ENCODE peak calls at places on chromosomes 16 and 17, in nine cellular contexts. One of them, this sample, is unnamed.

GRCh38 chr16:69565611-69566436 is at the start of gene NFAT5:
- DNase-seq in heart right ventricle: peak; percentile 88
- DNase-seq in cardiac muscle cell: peak; percentile 95
- DNase-seq in stomach: peak; percentile 92
- DNase-seq in AG04450: peak; percentile 41
- DNase-seq in right atrium auricular region: peak; percentile 89
- DNase-seq in left ventricle myocardium inferior: peak; percentile 89
- DNase-seq in fibroblast of lung: peak; percentile 80
- DNase-seq in neuronal stem cell: peak; percentile 95
- DNase-seq in this sample: peak; percentile 89

GRCh38 chr17:69961488-69962145 is 113.4 kb upstream of the KCNJ16 start:
- DNase-seq in heart right ventricle: no peak
- DNase-seq in cardiac muscle cell: no peak
- DNase-seq in stomach: peak; percentile 26
- DNase-seq in AG04450: peak; percentile 67
- DNase-seq in right atrium auricular region: no peak
- DNase-seq in left ventricle myocardium inferior: no peak
- DNase-seq in fibroblast of lung: no peak
- DNase-seq in neuronal stem cell: no peak
- DNase-seq in this sample: no peak

GRCh38 chr17:29237476-29238132 is 9.1 kb upstream of the CRYBA1 start:
- DNase-seq in heart right ventricle: no peak
- DNase-seq in cardiac muscle cell: no peak
- DNase-seq in stomach: no peak
- DNase-seq in AG04450: no peak
- DNase-seq in right atrium auricular region: no peak
- DNase-seq in left ventricle myocardium inferior: no peak
- DNase-seq in fibroblast of lung: peak; percentile 75
- DNase-seq in neuronal stem cell: no peak
- DNase-seq in this sample: no peak

GRCh38 chr17:80006339-80006720 is 29.3 kb downstream of the TBC1D16 start:
- DNase-seq in heart right ventricle: no peak
- DNase-seq in cardiac muscle cell: no peak
- DNase-seq in stomach: no peak
- DNase-seq in AG04450: no peak
- DNase-seq in right atrium auricular region: no peak
- DNase-seq in left ventricle myocardium inferior: no peak
- DNase-seq in fibroblast of lung: no peak
- DNase-seq in neuronal stem cell: no peak
- DNase-seq in this sample: peak; percentile 28

GRCh38 chr16:22694887-22695382 is 119.0 kb upstream of the HS3ST2 start:
- DNase-seq in heart right ventricle: no peak
- DNase-seq in cardiac muscle cell: no peak
- DNase-seq in stomach: no peak
- DNase-seq in AG04450: peak; percentile 61
- DNase-seq in right atrium auricular region: no peak
- DNase-seq in left ventricle myocardium inferior: no peak
- DNase-seq in fibroblast of lung: peak; percentile 92
- DNase-seq in neuronal stem cell: no peak
- DNase-seq in this sample: no peak

GRCh38 chr16:65704866-65705265 is 583.0 kb upstream of the CDH11 start:
- DNase-seq in heart right ventricle: no peak
- DNase-seq in cardiac muscle cell: peak; percentile 19
- DNase-seq in stomach: no peak
- DNase-seq in AG04450: no peak
- DNase-seq in right atrium auricular region: no peak
- DNase-seq in left ventricle myocardium inferior: no peak
- DNase-seq in fibroblast of lung: no peak
- DNase-seq in neuronal stem cell: no peak
- DNase-seq in this sample: no peak

GRCh38 chr16:84816485-84816884 is 3.3 kb upstream of the CRISPLD2 start:
- DNase-seq in heart right ventricle: no peak
- DNase-seq in cardiac muscle cell: no peak
- DNase-seq in stomach: no peak
- DNase-seq in AG04450: no peak
- DNase-seq in right atrium auricular region: no peak
- DNase-seq in left ventricle myocardium inferior: no peak
- DNase-seq in fibroblast of lung: no peak
- DNase-seq in neuronal stem cell: no peak
- DNase-seq in this sample: no peak

GRCh38 chr16:30901201-30902069 is 5.0 kb downstream of the CTF1 start:
- DNase-seq in heart right ventricle: no peak
- DNase-seq in cardiac muscle cell: no peak
- DNase-seq in stomach: no peak
- DNase-seq in AG04450: no peak
- DNase-seq in right atrium auricular region: no peak
- DNase-seq in left ventricle myocardium inferior: no peak
- DNase-seq in fibroblast of lung: no peak
- DNase-seq in neuronal stem cell: no peak
- DNase-seq in this sample: no peak

GRCh38 chr16:1676661-1677060 is 1.4 kb upstream of the JPT2 start:
- DNase-seq in heart right ventricle: no peak
- DNase-seq in cardiac muscle cell: no peak
- DNase-seq in stomach: no peak
- DNase-seq in AG04450: no peak
- DNase-seq in right atrium auricular region: no peak
- DNase-seq in left ventricle myocardium inferior: no peak
- DNase-seq in fibroblast of lung: no peak
- DNase-seq in neuronal stem cell: no peak
- DNase-seq in this sample: no peak

DNA sequence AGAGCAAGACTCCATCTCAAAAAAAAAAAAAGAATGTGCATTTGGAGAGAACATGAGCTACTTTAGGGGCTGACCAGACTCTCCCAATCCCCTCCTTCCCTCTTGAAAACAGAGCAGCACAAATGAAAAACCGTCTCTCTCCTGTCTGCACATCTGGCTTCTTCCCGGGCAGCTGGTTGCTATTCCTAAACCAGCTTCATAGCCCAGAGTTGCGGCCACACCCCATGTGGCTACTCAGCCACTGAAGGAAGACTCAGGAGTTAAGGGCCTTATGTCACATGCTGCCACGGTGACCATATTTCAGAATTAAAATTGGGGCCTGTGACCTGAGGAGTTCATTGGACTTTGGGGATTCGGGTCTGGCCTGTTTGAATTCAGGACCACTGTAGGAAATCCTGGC is 48.3 kb downstream of the KATNIP start:
- DNase-seq in heart right ventricle: no peak
- DNase-seq in cardiac muscle cell: no peak
- DNase-seq in stomach: no peak
- DNase-seq in AG04450: no peak
- DNase-seq in right atrium auricular region: no peak
- DNase-seq in left ventricle myocardium inferior: no peak
- DNase-seq in fibroblast of lung: no peak
- DNase-seq in neuronal stem cell: no peak
- DNase-seq in this sample: no peak
- H3K27ac ChIP-seq in heart right ventricle: no peak overlapping the region
- H3K27ac ChIP-seq in cardiac muscle cell: no peak overlapping the region
- H3K27ac ChIP-seq in stomach: no peak overlapping the region
- H3K27ac ChIP-seq in AG04450: no peak overlapping the region
- H3K27ac ChIP-seq in right atrium auricular region: no peak overlapping the region
- H3K27ac ChIP-seq in left ventricle myocardium inferior: no peak overlapping the region
- H3K27ac ChIP-seq in fibroblast of lung: no peak overlapping the region
- H3K27ac ChIP-seq in neuronal stem cell: no peak overlapping the region
- H3K27ac ChIP-seq in this sample: no peak overlapping the region

GRCh38 chr17:76077582-76078110 is 1.3 kb upstream of the ZACN start:
- DNase-seq in heart right ventricle: no peak
- DNase-seq in cardiac muscle cell: no peak
- DNase-seq in stomach: no peak
- DNase-seq in AG04450: no peak
- DNase-seq in right atrium auricular region: no peak
- DNase-seq in left ventricle myocardium inferior: no peak
- DNase-seq in fibroblast of lung: no peak
- DNase-seq in neuronal stem cell: no peak
- DNase-seq in this sample: no peak
- H3K27ac ChIP-seq in heart right ventricle: no peak overlapping the region
- H3K27ac ChIP-seq in cardiac muscle cell: no peak overlapping the region
- H3K27ac ChIP-seq in stomach: no peak overlapping the region
- H3K27ac ChIP-seq in AG04450: no peak overlapping the region
- H3K27ac ChIP-seq in right atrium auricular region: no peak overlapping the region
- H3K27ac ChIP-seq in left ventricle myocardium inferior: no peak overlapping the region
- H3K27ac ChIP-seq in fibroblast of lung: no peak overlapping the region
- H3K27ac ChIP-seq in neuronal stem cell: no peak overlapping the region
- H3K27ac ChIP-seq in this sample: no peak overlapping the region

DNA sequence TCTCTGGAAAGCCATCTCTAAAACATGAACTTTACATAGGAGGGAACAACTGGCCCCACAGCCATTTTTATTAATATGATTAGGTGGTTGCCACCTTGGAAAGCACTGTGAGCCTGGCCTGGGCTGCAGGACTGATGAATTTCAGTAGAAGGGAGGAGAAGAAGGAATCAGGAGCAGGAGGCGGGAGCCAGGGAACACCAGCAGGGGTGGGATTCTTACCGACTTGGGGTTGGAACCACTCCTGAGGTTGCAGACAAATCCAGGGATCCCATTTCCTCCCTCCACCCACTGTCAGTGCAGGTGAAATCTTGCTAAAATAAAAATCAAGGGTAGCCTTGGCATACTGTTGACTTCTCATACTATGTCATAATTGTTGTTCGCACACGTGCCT is 16.9 kb upstream of the MAP3K14 start:
- DNase-seq in heart right ventricle: no peak
- DNase-seq in cardiac muscle cell: no peak
- DNase-seq in stomach: no peak
- DNase-seq in AG04450: no peak
- DNase-seq in right atrium auricular region: peak; percentile 26
- DNase-seq in left ventricle myocardium inferior: no peak
- DNase-seq in fibroblast of lung: no peak
- DNase-seq in neuronal stem cell: no peak
- DNase-seq in this sample: no peak
- H3K27ac ChIP-seq in heart right ventricle: no peak overlapping the region
- H3K27ac ChIP-seq in cardiac muscle cell: no peak overlapping the region
- H3K27ac ChIP-seq in stomach: peak overlapping the region; percentile 8
- H3K27ac ChIP-seq in AG04450: no peak overlapping the region
- H3K27ac ChIP-seq in right atrium auricular region: no peak overlapping the region
- H3K27ac ChIP-seq in left ventricle myocardium inferior: peak overlapping the region; percentile 23
- H3K27ac ChIP-seq in fibroblast of lung: no peak overlapping the region
- H3K27ac ChIP-seq in neuronal stem cell: no peak overlapping the region
- H3K27ac ChIP-seq in this sample: no peak overlapping the region

DNA sequence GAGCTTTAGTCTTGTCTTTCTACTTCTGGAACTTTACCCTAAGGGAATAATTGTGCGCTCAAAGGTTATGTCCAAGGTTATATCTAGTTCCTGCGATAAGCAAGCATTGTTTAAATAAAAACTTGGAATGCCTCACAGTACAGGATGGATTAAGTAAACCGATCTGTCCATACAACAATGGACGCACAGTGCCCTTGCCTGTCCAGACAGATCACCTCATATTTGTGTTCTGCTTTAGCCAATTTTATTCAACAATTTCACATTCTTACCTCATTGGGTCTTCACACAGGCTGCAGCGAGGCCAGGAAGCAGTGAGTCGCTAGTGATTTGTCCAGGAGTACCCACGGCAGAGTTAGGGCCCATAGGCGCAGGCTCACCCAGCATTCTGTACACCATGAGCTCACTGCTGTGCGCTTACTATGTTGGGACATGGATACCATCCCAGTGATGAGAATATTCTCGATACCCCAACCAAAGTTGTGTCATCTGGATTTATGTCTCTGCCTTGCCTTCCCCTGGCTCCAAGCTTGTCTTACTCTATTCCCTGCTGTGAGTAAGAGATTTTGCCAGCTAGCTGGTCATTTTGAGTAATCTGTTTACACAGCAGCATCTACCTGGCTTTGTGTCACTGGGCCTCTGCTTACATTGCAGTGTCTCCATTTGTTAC is 39.8 kb downstream of the USP43 start:
- DNase-seq in heart right ventricle: no peak
- DNase-seq in cardiac muscle cell: no peak
- DNase-seq in stomach: no peak
- DNase-seq in AG04450: no peak
- DNase-seq in right atrium auricular region: no peak
- DNase-seq in left ventricle myocardium inferior: no peak
- DNase-seq in fibroblast of lung: peak; percentile 47
- DNase-seq in neuronal stem cell: no peak
- DNase-seq in this sample: no peak
- H3K27ac ChIP-seq in heart right ventricle: no peak overlapping the region
- H3K27ac ChIP-seq in cardiac muscle cell: no peak overlapping the region
- H3K27ac ChIP-seq in stomach: no peak overlapping the region
- H3K27ac ChIP-seq in AG04450: no peak overlapping the region
- H3K27ac ChIP-seq in right atrium auricular region: no peak overlapping the region
- H3K27ac ChIP-seq in left ventricle myocardium inferior: no peak overlapping the region
- H3K27ac ChIP-seq in fibroblast of lung: no peak overlapping the region
- H3K27ac ChIP-seq in neuronal stem cell: no peak overlapping the region
- H3K27ac ChIP-seq in this sample: no peak overlapping the region

DNA sequence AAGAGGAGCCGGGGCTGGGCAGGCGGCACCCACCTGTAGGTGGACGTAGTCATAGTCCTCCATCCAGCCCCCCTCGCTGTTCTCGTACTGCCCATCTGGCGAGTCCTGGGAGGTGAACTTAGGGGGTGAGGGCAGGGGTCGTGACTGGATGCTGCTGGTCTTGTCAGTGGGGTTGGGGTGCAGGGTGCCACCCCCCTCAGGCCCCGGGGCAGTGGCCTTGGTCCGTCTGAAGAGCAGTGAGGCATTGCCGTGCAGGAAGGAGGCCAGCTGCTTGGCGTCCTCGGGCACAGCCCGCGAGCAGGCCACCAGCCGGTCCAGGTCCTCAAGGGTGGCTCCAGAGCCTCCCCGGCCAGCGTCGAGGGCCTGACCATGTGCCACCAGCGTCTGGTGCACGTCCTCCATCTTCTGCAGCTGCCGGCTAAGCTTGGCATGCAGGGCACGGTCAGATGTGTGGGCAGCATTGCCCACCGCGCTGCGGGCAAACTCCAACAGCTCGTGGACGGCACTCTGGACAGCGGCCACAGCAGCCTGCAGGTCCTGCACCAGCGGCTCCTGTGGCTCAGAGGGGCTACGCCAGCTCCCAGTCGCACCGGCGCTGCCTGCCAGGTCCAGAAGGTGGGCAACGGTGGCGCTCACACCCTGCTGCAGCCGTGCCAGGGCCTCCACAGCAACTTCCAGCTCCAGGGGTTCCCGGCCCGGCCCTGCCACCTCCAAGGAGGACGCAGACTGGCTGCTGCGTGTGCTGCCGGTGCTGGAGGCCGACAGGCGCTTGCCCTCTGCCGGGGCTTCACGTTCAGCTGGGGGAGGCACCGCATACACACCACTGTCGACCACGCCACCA is 16.3 kb downstream of the CTRB1 start:
- DNase-seq in heart right ventricle: peak; percentile 17
- DNase-seq in cardiac muscle cell: no peak
- DNase-seq in stomach: no peak
- DNase-seq in AG04450: no peak
- DNase-seq in right atrium auricular region: no peak
- DNase-seq in left ventricle myocardium inferior: no peak
- DNase-seq in fibroblast of lung: no peak
- DNase-seq in neuronal stem cell: no peak
- DNase-seq in this sample: no peak
- H3K27ac ChIP-seq in heart right ventricle: peak overlapping the region; percentile 46
- H3K27ac ChIP-seq in cardiac muscle cell: peak overlapping the region; percentile 81
- H3K27ac ChIP-seq in stomach: peak overlapping the region; percentile 68
- H3K27ac ChIP-seq in AG04450: peak overlapping the region; percentile 31
- H3K27ac ChIP-seq in right atrium auricular region: peak overlapping the region; percentile 93
- H3K27ac ChIP-seq in left ventricle myocardium inferior: peak overlapping the region; percentile 63
- H3K27ac ChIP-seq in fibroblast of lung: no peak overlapping the region
- H3K27ac ChIP-seq in neuronal stem cell: no peak overlapping the region
- H3K27ac ChIP-seq in this sample: peak overlapping the region; percentile 41